ENCODE peak calls at places on chromosomes 5 and 9, in four cellular contexts. N, R, K and I are unnamed samples.

GRCh38 chr9:107486674-107487520 is 2.7 kb downstream of the KLF4 start:
- DNase-seq in R (peak), N (no peak), K (no peak), I (peak)

GRCh38 chr9:130780865-130781504 is 54.1 kb upstream of the ABL1 start:
- DNase-seq in K (no peak), N (no peak), R (no peak), I (no peak)

GRCh38 chr9:106864533-106865143 is 1.7 kb downstream of the ZNF462 start:
- DNase-seq in K (peak), N (no peak), R (peak), I (no peak)

GRCh38 chr5:7811715-7812114 is 39.2 kb downstream of the CFAP90 start:
- DNase-seq in R (no peak), K (no peak), N (no peak), I (no peak)

GRCh38 chr5:107247427-107247826 is 423.3 kb downstream of the EFNA5 start:
- DNase-seq in K (no peak), N (no peak), R (no peak), I (no peak)

GRCh38 chr5:42250-42649 is 49.7 kb upstream of the PLEKHG4B start:
- DNase-seq in R (no peak), K (no peak), N (no peak), I (no peak)

GRCh38 chr5:76403713-76403962 is 553 bp downstream of the IQGAP2 start:
- DNase-seq in N (no peak), K (no peak), R (no peak), I (no peak)

GRCh38 chr9:36470891-36471290 is 70.8 kb upstream of the RNF38 start:
- DNase-seq in K (no peak), N (no peak), R (no peak), I (peak)

GRCh38 chr9:128607642-128608350 is 48.9 kb downstream of the DYNC2I2 start:
- DNase-seq in N (no peak), K (peak), R (no peak), I (no peak)

GRCh38 chr5:163569284-163569683 is 63.9 kb downstream of the MAT2B start:
- DNase-seq in R (no peak), N (no peak), K (no peak), I (no peak)